ENCODE peak calls at places on chromosomes 4 and X, in six cellular contexts. I, X, T, Y, A and N are unnamed samples.

GRCh38 chr4:25088342-25088952 is 57.7 kb upstream of the LGI2 start:
- DNase-seq in I (peak; percentile 75), X (no peak), T (no peak), Y (no peak), A (no peak), N (peak; percentile 29)

GRCh38 chr4:12138478-12138877 is 709.8 kb upstream of the HS3ST1 start:
- DNase-seq in I (no peak), X (no peak), T (no peak), Y (no peak), A (no peak), N (no peak)

GRCh38 chrX:53440631-53441517 is 6.7 kb upstream of the HSD17B10 start:
- DNase-seq in I (no peak), X (peak; percentile 36), T (no peak), Y (peak; percentile 72), A (peak; percentile 72), N (peak; percentile 54)

GRCh38 chr4:111631157-111631999 is 513.9 kb upstream of the FAM241A start:
- DNase-seq in I (no peak), X (peak; percentile 32), T (no peak), Y (peak; percentile 36), A (no peak), N (peak; percentile 61)

GRCh38 chr4:41692717-41693345 is 55.7 kb downstream of the PHOX2B start:
- DNase-seq in I (peak; percentile 61), X (peak; percentile 79), T (peak; percentile 25), Y (peak; percentile 56), A (peak; percentile 40), N (peak; percentile 76)

GRCh38 chrX:154056739-154057367 is 37.2 kb upstream of the IRAK1 start:
- DNase-seq in I (no peak), X (no peak), T (no peak), Y (no peak), A (peak; percentile 16), N (no peak)

GRCh38 chrX:120840826-120841225 is 34.8 kb downstream of the CT47B1 start:
- DNase-seq in I (no peak), X (no peak), T (no peak), Y (peak; percentile 52), A (peak; percentile 32), N (peak; percentile 41)

GRCh38 chr4:7536876-7537275 is 102.1 kb upstream of the PSAPL1 start:
- DNase-seq in I (no peak), X (no peak), T (no peak), Y (no peak), A (no peak), N (no peak)

GRCh38 chr4:17721496-17722360 is 59.7 kb downstream of the FAM184B start:
- DNase-seq in I (no peak), X (no peak), T (no peak), Y (peak; percentile 64), A (peak; percentile 76), N (no peak)

DNA sequence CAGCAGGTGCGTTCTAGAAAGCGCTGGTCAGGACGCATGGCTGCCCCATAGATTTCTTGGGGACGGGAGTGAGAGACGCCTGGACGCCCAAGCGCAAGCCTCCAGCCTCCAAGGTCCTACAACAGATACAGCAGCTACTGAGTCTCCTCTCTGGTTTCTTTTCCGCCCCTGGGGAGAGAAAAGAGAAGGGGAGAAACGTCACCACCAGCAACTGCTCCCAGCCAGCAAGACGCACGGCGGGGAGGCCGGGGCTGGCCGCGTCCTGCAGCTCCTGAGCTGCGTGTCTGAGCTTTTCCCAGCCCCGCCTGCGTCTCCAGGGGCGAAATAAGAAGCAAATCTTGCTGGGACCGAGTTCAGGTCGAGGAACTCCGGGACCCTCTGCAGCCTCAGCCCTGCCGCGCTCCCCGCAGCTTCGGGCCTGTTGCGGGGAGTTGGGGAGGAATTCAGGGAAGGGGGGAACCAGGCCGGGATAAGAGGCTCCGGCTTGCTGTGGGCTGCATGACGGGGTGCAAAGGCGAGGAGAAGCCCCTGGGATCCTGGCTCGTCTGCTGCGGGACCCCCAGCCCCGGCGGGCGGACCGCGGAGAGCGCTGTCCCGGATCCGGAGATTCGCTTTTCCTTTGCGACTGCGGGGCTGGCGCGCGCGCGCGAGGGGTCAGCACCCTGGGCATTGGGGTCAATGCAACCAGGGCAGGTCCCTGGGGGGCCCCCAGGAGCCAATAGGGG is 6.8 kb upstream of the SHOX start:
- DNase-seq in I (no peak), X (peak; percentile 77), T (no peak), Y (no peak), A (no peak), N (peak; percentile 27)
- TF ChIP-seq EZH2 in I (no peak), X (peak; percentile 95), T (peak; percentile 88), Y (no peak), A (no peak), N (no peak)

DNA sequence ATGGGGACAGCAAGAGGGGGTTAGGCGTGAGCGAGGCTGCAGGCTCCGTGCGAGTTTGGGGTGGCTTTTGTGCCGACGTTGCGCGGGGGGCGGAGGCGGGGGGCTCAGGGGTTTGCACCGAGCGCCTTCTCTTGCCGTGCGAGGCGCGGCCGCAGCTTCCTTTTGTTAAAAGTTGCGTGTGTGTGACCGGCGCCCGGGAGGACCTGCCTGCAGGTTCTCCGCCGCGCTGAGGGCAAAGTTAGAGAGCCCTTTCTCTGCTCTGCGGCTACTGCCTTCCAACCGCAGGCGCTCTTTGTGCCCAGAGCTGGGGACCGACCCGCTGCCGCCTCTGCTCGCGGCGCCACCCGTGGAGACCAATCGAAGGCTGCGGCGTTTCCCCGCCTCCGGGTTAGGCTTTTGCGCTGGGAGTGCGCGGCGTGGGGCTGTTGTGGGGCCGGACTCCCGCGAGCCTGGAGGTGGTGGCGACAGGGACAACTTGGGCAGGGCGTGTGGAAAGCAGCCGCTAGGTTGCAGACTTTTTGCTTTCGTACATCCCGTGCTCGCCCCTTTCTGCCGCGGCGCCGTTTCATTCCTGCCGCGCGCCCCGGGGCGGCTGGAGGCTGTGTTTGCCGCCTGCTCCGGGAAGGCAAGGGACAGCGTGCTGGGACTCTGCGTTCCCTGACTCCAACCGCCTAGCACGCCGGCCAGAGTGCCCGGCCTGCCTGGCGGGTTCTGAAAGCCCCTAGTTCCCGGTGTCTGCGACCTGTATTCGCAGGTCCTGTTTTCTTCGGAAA is 750 bp downstream of the KIT start:
- DNase-seq in I (peak; percentile 76), X (peak; percentile 77), T (no peak), Y (peak; percentile 36), A (peak; percentile 21), N (peak; percentile 66)
- H3K27ac ChIP-seq in I (no peak overlapping the region), X (no peak overlapping the region), T (peak overlapping the region; percentile 38), Y (no peak overlapping the region), A (no peak overlapping the region), N (no peak overlapping the region)

DNA sequence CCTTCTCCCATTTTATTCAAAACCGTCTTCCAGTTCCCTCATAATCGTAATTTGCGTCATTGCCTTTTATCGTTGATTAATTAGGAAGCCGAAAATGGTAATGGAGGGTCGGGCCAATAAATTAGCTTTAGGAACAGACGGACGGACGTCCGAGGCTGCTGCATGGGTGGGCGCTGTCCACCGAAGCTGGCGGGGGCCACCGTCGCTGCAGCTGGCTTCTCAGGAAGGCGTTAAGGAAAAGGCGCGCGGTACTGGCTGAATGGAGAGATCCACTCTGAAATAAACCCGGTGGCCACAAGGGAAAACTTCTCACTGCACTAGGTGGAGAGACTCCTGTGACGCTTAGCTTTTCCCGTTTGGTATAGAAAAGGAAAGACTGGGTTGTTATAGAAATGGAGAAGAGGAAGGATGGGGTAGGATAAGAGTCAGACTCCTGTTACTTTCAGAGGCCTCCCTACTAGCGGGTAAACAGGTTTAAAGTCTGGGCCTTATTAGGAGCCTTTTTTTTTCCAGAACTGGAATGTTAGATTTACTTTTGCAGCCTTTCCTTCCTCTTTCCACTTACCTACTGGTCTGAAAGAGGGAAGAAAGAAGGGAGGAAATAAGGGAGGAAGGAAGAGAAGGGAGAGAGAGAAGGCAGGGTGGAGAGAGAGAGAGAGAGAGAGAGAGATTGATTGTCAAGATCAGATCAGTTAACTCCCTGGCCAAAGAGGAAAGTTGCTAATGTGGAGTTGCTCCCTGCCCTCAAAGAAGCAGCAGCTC is 11.3 kb upstream of the PRDM8 start:
- DNase-seq in I (no peak), X (peak; percentile 57), T (no peak), Y (no peak), A (no peak), N (no peak)
- TF ChIP-seq EZH2 in I (no peak), X (peak; percentile 74), T (peak; percentile 91), Y (no peak), A (no peak), N (no peak)

GRCh38 chr4:139956436-139957107 is 197.4 kb downstream of the MAML3 start:
- DNase-seq in I (no peak), X (peak; percentile 24), T (no peak), Y (no peak), A (no peak), N (no peak)
- H3K27ac ChIP-seq in I (no peak overlapping the region), X (no peak overlapping the region), T (no peak overlapping the region), Y (no peak overlapping the region), A (no peak overlapping the region), N (no peak overlapping the region)

GRCh38 chr4:22532896-22533295 is 17.0 kb upstream of the ADGRA3 start:
- DNase-seq in I (no peak), X (no peak), T (no peak), Y (no peak), A (peak; percentile 6), N (no peak)
- TF ChIP-seq EZH2 in I (no peak), X (no peak), T (no peak), Y (no peak), A (no peak), N (no peak)

GRCh38 chrX:71618303-71618721 is at the start of gene CXCR3:
- DNase-seq in I (no peak), X (no peak), T (no peak), Y (no peak), A (no peak), N (no peak)

GRCh38 chrX:71619193-71619592 is 882 bp upstream of the CXCR3 start:
- DNase-seq in I (no peak), X (no peak), T (no peak), Y (no peak), A (no peak), N (no peak)

GRCh38 chrX:71616672-71617529 is 1.4 kb downstream of the CXCR3 start:
- DNase-seq in I (no peak), X (no peak), T (no peak), Y (no peak), A (no peak), N (no peak)

GRCh38 chrX:71618787-71619186 is 476 bp upstream of the CXCR3 start:
- DNase-seq in I (no peak), X (no peak), T (no peak), Y (no peak), A (no peak), N (no peak)

DNA sequence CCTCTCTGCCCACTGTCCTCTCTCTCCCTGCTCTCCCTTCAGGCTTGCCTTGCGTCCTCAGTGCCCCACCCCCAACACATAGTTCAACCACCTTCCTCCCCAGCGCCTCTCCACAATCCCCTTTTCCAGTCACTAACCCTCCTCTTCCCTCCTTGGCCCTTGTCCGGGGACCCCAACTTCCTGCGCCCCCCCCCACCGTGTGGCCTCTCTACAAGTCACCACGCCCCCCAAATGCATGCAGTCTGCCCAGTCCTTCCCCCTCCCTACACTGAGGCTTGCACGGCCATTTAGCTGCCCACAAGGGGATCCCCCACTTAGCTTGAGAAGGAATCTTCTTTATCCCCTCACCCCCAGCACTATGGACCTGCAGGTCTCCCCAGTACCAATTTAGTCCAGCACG is 569 bp downstream of the CXCR3 start:
- DNase-seq in I (no peak), X (no peak), T (no peak), Y (no peak), A (no peak), N (no peak)
- H3K27ac ChIP-seq in I (no peak overlapping the region), X (no peak overlapping the region), T (no peak overlapping the region), Y (no peak overlapping the region), A (no peak overlapping the region), N (no peak overlapping the region)